ENCODE peak calls at places on chromosomes 13 and 19, in ten cellular contexts. L is spleen, Q is stomach, T is uterus, N is IMR-90, D is ovary, B is prostate gland, F is body of pancreas, S is tibial nerve, K is heart left ventricle. Y is an unnamed sample.

GRCh38 chr19:37669336-37669963 is 14.2 kb upstream of the ZFP30 start:
- DNase-seq in D (no peak), Q (no peak), K (no peak), F (no peak), S (no peak), L (no peak), N (no peak), B (no peak), T (no peak), Y (no peak)

GRCh38 chr13:48780713-48781341 is 127.1 kb downstream of the CYSLTR2 start:
- DNase-seq in Q (no peak), F (no peak), S (no peak), T (no peak), L (no peak), D (no peak), N (no peak), K (no peak), B (no peak), Y (no peak)

GRCh38 chr19:47657719-47658118 is 48.8 kb downstream of the BICRA start:
- DNase-seq in K (no peak), N (no peak), F (no peak), Q (no peak), S (no peak), B (no peak), D (no peak), L (no peak), T (no peak), Y (no peak)

GRCh38 chr19:30602661-30603322 is 230.6 kb downstream of the ZNF536 start:
- DNase-seq in T (no peak), F (no peak), B (no peak), Q (no peak), K (no peak), N (no peak), S (no peak), L (no peak), D (no peak), Y (no peak)

GRCh38 chr19:14138576-14139265 is 2.3 kb upstream of the ASF1B start:
- DNase-seq in B (no peak), T (no peak), S (no peak), D (no peak), F (no peak), N (peak; percentile 78), L (no peak), K (no peak), Q (no peak), Y (no peak)

GRCh38 chr19:33368074-33368864 is 5.2 kb upstream of the CEBPG start:
- DNase-seq in N (peak; percentile 65), T (no peak), S (no peak), D (no peak), Q (no peak), B (no peak), F (no peak), L (no peak), K (no peak), Y (no peak)

GRCh38 chr19:44816301-44816700 is 7.4 kb downstream of the BCAM start:
- DNase-seq in L (no peak), K (no peak), N (no peak), D (no peak), F (no peak), B (no peak), T (no peak), Q (no peak), S (no peak), Y (no peak)

GRCh38 chr19:19405919-19406877 is 723 bp downstream of the GATAD2A start:
- DNase-seq in S (no peak), T (peak; percentile 43), Q (peak; percentile 49), B (peak; percentile 16), D (peak; percentile 71), N (peak; percentile 60), F (peak; percentile 64), K (peak; percentile 75), L (peak; percentile 92), Y (peak; percentile 56)

GRCh38 chr13:112154301-112155060 is 87.5 kb downstream of the SOX1 start:
- DNase-seq in F (no peak), K (no peak), N (no peak), D (no peak), S (no peak), L (no peak), Q (no peak), B (no peak), T (no peak), Y (no peak)

GRCh38 chr13:73782781-73783180 is 351.4 kb downstream of the KLF12 start:
- DNase-seq in D (no peak), T (no peak), S (no peak), B (no peak), L (no peak), Q (no peak), N (peak; percentile 78), F (no peak), K (no peak), Y (no peak)
- TF ChIP-seq POLR2A in D (no peak), T (no peak), S (no peak), B (no peak), L (no peak), Q (no peak), N (no peak), F (no peak), K (no peak), Y (no peak)

GRCh38 chr13:101178394-101178793 is 237.9 kb downstream of the NALCN start:
- DNase-seq in L (no peak), T (no peak), B (no peak), K (no peak), F (no peak), D (no peak), N (peak; percentile 35), S (no peak), Q (no peak), Y (no peak)
- H3K4me1 ChIP-seq in L (no peaks in the 10 kb centered on the region), T (no peaks in the 10 kb centered on the region), B (no peaks in the 10 kb centered on the region), K (no peaks in the 10 kb centered on the region), F (no peaks in the 10 kb centered on the region), D (no peaks in the 10 kb centered on the region), N (peaks cover 3% of the 10 kb centered on the region), S (no peaks in the 10 kb centered on the region), Q (no peaks in the 10 kb centered on the region), Y (no peaks in the 10 kb centered on the region)

GRCh38 chr13:110913322-110913721 is 1.5 kb downstream of the ANKRD10 start:
- DNase-seq in K (no peak), D (no peak), N (peak; percentile 26), F (peak; percentile 38), B (peak; percentile 46), Q (peak; percentile 33), S (no peak), L (no peak), T (no peak), Y (no peak)
- TF ChIP-seq POLR2A in K (no peak), D (no peak), N (no peak), F (no peak), B (peak; percentile 22), Q (no peak), S (no peak), L (no peak), T (no peak), Y (no peak)

DNA sequence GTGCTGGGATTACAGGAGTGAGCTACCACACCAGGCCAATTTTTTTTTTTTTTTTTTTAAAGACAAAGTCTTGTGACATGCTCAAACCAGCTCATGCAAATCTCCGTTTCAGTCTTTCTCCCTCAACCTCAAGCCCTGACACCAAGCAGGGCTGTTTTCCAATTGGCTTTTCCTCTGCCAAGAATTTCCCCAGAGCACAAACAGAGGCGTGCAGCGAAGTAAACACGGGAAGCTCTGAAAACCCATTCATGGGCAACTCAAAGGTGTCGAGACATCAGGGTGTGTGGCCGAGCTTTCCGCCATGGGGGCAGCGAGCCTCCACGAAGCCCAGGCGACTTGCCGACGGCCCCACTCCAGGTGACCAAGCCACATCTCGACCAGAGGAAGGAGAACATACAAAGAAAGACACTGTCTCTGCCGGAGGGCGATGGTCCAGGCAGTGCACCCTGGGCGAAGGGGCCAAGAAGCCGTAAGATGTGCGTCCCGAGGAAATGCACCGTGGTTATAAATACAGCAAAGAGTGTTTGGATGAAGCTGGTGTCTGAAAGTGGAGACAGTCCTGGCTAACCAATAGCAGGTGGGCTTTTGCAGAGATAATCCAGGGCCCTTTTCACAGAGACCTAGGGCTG is 69.9 kb downstream of the INSR start:
- DNase-seq in S (peak; percentile 79), T (peak; percentile 73), Q (peak; percentile 69), L (no peak), N (peak; percentile 30), F (peak; percentile 73), D (peak; percentile 70), K (no peak), B (peak; percentile 56), Y (peak; percentile 50)
- H3K4me1 ChIP-seq in S (no peaks in the 10 kb centered on the region), T (no peaks in the 10 kb centered on the region), Q (peaks cover 61% of the 10 kb centered on the region), L (peaks cover 56% of the 10 kb centered on the region), N (no peaks in the 10 kb centered on the region), F (peaks cover 70% of the 10 kb centered on the region), D (peaks cover 38% of the 10 kb centered on the region), K (no peaks in the 10 kb centered on the region), B (no peaks in the 10 kb centered on the region), Y (peaks cover 5% of the 10 kb centered on the region)

DNA sequence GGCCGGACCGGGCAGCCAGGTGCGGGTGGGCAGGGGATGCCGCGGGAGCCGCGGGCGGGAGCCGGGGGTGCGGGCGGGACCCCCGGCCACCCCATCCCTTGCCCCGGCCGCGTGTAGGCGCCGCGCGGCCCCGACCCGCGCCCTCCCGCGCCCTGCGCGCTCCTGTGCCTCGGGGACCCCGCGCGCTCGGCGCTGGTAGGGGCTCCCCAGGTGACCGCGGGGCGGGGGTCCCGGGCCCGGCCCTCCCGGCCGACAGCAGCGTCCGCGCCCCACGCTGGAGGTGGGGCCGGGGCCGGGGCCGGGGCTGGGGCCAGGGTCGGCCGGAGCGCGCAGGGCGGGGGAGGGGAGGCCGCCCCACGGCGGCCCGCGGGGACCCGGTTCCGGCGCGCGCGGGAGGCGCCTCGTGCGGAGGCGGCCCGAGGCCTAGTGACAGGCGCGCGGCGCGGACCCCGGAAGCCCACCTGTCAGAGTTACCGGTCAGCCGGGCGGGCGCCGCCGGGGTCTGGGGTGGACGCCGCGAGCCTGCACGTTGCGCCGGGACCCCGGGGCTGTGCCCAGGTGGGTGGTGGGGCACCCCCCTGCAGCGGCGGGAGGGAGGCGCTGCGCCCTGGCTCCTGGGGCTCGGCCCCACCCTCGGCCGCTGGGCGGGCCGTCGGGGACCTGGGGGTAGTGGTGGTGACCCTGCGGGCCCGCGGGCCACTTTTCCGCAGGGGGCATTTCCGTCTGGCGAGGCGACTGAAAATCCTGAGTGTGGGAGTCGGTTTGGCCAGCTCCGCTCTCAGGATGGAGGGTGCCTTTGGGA is 518 bp downstream of the TFDP1 start:
- DNase-seq in N (no peak), D (peak; percentile 44), B (no peak), S (no peak), Q (peak; percentile 24), T (no peak), F (no peak), K (peak; percentile 64), L (peak; percentile 82), Y (peak; percentile 41)
- TF ChIP-seq POLR2A in N (no peak), D (no peak), B (no peak), S (no peak), Q (no peak), T (no peak), F (no peak), K (no peak), L (no peak), Y (no peak)

DNA sequence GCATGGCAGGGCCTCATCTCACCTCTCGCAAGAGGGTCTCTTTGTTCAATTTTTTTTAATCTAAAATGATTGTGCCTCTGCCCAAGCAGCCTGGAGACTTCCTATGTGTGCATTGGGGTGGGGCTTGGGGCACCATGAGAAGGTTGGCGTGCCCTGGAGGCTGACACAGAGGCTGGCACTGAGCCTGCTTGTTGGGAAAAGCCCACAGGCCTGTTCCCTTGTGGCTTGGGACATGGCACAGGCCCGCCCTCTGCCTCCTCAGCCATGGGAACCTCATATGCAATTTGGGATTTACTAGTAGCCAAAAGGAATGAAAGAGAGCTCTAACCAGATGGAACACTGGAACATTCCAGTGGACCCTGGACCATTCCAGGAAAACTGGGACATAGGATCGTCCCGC is 8.0 kb downstream of the FXYD3 start:
- DNase-seq in K (no peak), T (peak; percentile 54), N (no peak), D (no peak), S (peak; percentile 67), Q (peak; percentile 90), B (peak; percentile 76), F (peak; percentile 39), L (no peak), Y (no peak)
- H3K4me1 ChIP-seq in K (no peaks in the 10 kb centered on the region), T (no peaks in the 10 kb centered on the region), N (peaks cover 2% of the 10 kb centered on the region), D (peaks cover 10% of the 10 kb centered on the region), S (no peaks in the 10 kb centered on the region), Q (peaks cover 58% of the 10 kb centered on the region), B (peaks cover 19% of the 10 kb centered on the region), F (peaks cover 20% of the 10 kb centered on the region), L (peaks cover 50% of the 10 kb centered on the region), Y (peaks cover 5% of the 10 kb centered on the region)